ENCODE peak calls at places on chromosomes 4 and X, in eight cellular contexts. One of them, this sample, is unnamed.

GRCh38 chr4:141021397-141022194 is 111.7 kb downstream of the RNF150 start:
- DNase-seq in substantia nigra: no peak
- DNase-seq in retina: no peak
- DNase-seq in transverse colon: no peak
- DNase-seq in HT1080: no peak
- DNase-seq in neuronal stem cell: no peak
- DNase-seq in HepG2: no peak
- DNase-seq in ELR: no peak
- DNase-seq in this sample: no peak

GRCh38 chr4:38055566-38055965 is 95.4 kb downstream of the PTTG2 start:
- DNase-seq in HepG2: no peak
- DNase-seq in transverse colon: no peak
- DNase-seq in retina: no peak
- DNase-seq in ELR: no peak
- DNase-seq in substantia nigra: no peak
- DNase-seq in neuronal stem cell: no peak
- DNase-seq in HT1080: no peak
- DNase-seq in this sample: no peak

GRCh38 chrX:140040397-140040796 is 75.1 kb upstream of the CXorf66 start:
- DNase-seq in HepG2: no peak
- DNase-seq in transverse colon: peak; percentile 14
- DNase-seq in HT1080: peak; percentile 90
- DNase-seq in neuronal stem cell: no peak
- DNase-seq in substantia nigra: no peak
- DNase-seq in retina: no peak
- DNase-seq in ELR: peak; percentile 79
- DNase-seq in this sample: no peak

GRCh38 chr4:153127773-153128494 is 76.3 kb upstream of the TRIM2 start:
- DNase-seq in HT1080: peak; percentile 78
- DNase-seq in HepG2: peak; percentile 67
- DNase-seq in substantia nigra: peak; percentile 87
- DNase-seq in retina: peak; percentile 94
- DNase-seq in transverse colon: peak; percentile 88
- DNase-seq in ELR: peak; percentile 81
- DNase-seq in neuronal stem cell: peak; percentile 96
- DNase-seq in this sample: peak; percentile 93

GRCh38 chr4:173517781-173518371 is 12.2 kb downstream of the HAND2 start:
- DNase-seq in transverse colon: peak; percentile 50
- DNase-seq in substantia nigra: no peak
- DNase-seq in neuronal stem cell: no peak
- DNase-seq in HT1080: no peak
- DNase-seq in HepG2: no peak
- DNase-seq in ELR: no peak
- DNase-seq in retina: peak; percentile 62
- DNase-seq in this sample: no peak

GRCh38 chrX:87664381-87664780 is 146.8 kb downstream of the KLHL4 start:
- DNase-seq in transverse colon: no peak
- DNase-seq in retina: peak; percentile 1
- DNase-seq in HT1080: no peak
- DNase-seq in HepG2: no peak
- DNase-seq in substantia nigra: no peak
- DNase-seq in neuronal stem cell: peak; percentile 0
- DNase-seq in ELR: peak; percentile 4
- DNase-seq in this sample: peak; percentile 74

GRCh38 chr4:13627185-13627605 is 330 bp downstream of the BOD1L1 start:
- DNase-seq in substantia nigra: no peak
- DNase-seq in HT1080: no peak
- DNase-seq in transverse colon: peak; percentile 14
- DNase-seq in ELR: peak; percentile 43
- DNase-seq in HepG2: no peak
- DNase-seq in neuronal stem cell: peak; percentile 6
- DNase-seq in retina: no peak
- DNase-seq in this sample: no peak

GRCh38 chr4:30821891-30822612 is 101.9 kb downstream of the PCDH7 start:
- DNase-seq in transverse colon: no peak
- DNase-seq in HT1080: peak; percentile 75
- DNase-seq in neuronal stem cell: no peak
- DNase-seq in substantia nigra: no peak
- DNase-seq in HepG2: no peak
- DNase-seq in ELR: peak; percentile 81
- DNase-seq in retina: peak; percentile 51
- DNase-seq in this sample: peak; percentile 37

GRCh38 chr4:179843370-179843769 is 2399.8 kb upstream of the TENM3 start:
- DNase-seq in retina: peak; percentile 22
- DNase-seq in neuronal stem cell: peak; percentile 14
- DNase-seq in HT1080: peak; percentile 24
- DNase-seq in substantia nigra: no peak
- DNase-seq in ELR: peak; percentile 19
- DNase-seq in HepG2: no peak
- DNase-seq in transverse colon: no peak
- DNase-seq in this sample: no peak

GRCh38 chr4:29558789-29559188 is 1161.4 kb upstream of the PCDH7 start:
- DNase-seq in neuronal stem cell: no peak
- DNase-seq in HT1080: no peak
- DNase-seq in retina: no peak
- DNase-seq in transverse colon: no peak
- DNase-seq in ELR: no peak
- DNase-seq in HepG2: no peak
- DNase-seq in substantia nigra: no peak
- DNase-seq in this sample: no peak

GRCh38 chrX:116317409-116317808 is 119.0 kb upstream of the SLC6A14 start:
- DNase-seq in neuronal stem cell: no peak
- DNase-seq in substantia nigra: peak; percentile 17
- DNase-seq in ELR: peak; percentile 1
- DNase-seq in retina: peak; percentile 1
- DNase-seq in transverse colon: no peak
- DNase-seq in HT1080: peak; percentile 8
- DNase-seq in HepG2: no peak
- DNase-seq in this sample: no peak

GRCh38 chr4:185849543-185850185 is 37.7 kb upstream of the SORBS2 start:
- DNase-seq in transverse colon: no peak
- DNase-seq in HT1080: no peak
- DNase-seq in substantia nigra: no peak
- DNase-seq in HepG2: no peak
- DNase-seq in retina: no peak
- DNase-seq in neuronal stem cell: no peak
- DNase-seq in ELR: no peak
- DNase-seq in this sample: no peak

GRCh38 chr4:90027565-90027964 is 99.6 kb upstream of the CCSER1 start:
- DNase-seq in transverse colon: no peak
- DNase-seq in retina: no peak
- DNase-seq in HT1080: no peak
- DNase-seq in substantia nigra: no peak
- DNase-seq in neuronal stem cell: no peak
- DNase-seq in ELR: no peak
- DNase-seq in HepG2: no peak
- DNase-seq in this sample: no peak

GRCh38 chr4:168076989-168077725 is 15.2 kb upstream of the ANXA10 start:
- DNase-seq in neuronal stem cell: peak; percentile 68
- DNase-seq in HepG2: peak; percentile 44
- DNase-seq in HT1080: peak; percentile 37
- DNase-seq in retina: peak; percentile 52
- DNase-seq in ELR: peak; percentile 69
- DNase-seq in transverse colon: peak; percentile 32
- DNase-seq in substantia nigra: peak; percentile 6
- DNase-seq in this sample: peak; percentile 81

GRCh38 chrX:101220881-101221280 is 1.3 kb downstream of the DRP2 start:
- DNase-seq in HT1080: no peak
- DNase-seq in ELR: no peak
- DNase-seq in substantia nigra: no peak
- DNase-seq in neuronal stem cell: no peak
- DNase-seq in transverse colon: peak; percentile 30
- DNase-seq in HepG2: no peak
- DNase-seq in retina: no peak
- DNase-seq in this sample: no peak

GRCh38 chr4:5462254-5462835 is 246.0 kb downstream of the EVC2 start:
- DNase-seq in ELR: no peak
- DNase-seq in HT1080: no peak
- DNase-seq in HepG2: no peak
- DNase-seq in transverse colon: no peak
- DNase-seq in retina: no peak
- DNase-seq in neuronal stem cell: no peak
- DNase-seq in substantia nigra: no peak
- DNase-seq in this sample: no peak

GRCh38 chr4:167290684-167291083 is 56.4 kb upstream of the SPOCK3 start:
- DNase-seq in HepG2: no peak
- DNase-seq in substantia nigra: no peak
- DNase-seq in HT1080: no peak
- DNase-seq in retina: no peak
- DNase-seq in transverse colon: no peak
- DNase-seq in ELR: peak; percentile 56
- DNase-seq in neuronal stem cell: no peak
- DNase-seq in this sample: peak; percentile 19

GRCh38 chrX:103498786-103499185 is 20.5 kb downstream of the RAB40A start:
- DNase-seq in substantia nigra: no peak
- DNase-seq in retina: no peak
- DNase-seq in ELR: no peak
- DNase-seq in HepG2: no peak
- DNase-seq in neuronal stem cell: no peak
- DNase-seq in transverse colon: no peak
- DNase-seq in HT1080: peak; percentile 0
- DNase-seq in this sample: no peak

GRCh38 chr4:7297374-7297773 is 105.0 kb downstream of the SORCS2 start:
- DNase-seq in HepG2: no peak
- DNase-seq in retina: no peak
- DNase-seq in neuronal stem cell: no peak
- DNase-seq in ELR: no peak
- DNase-seq in transverse colon: no peak
- DNase-seq in substantia nigra: no peak
- DNase-seq in HT1080: no peak
- DNase-seq in this sample: no peak

GRCh38 chr4:108543359-108543968 is 76.9 kb upstream of the RPL34 start:
- DNase-seq in HT1080: no peak
- DNase-seq in HepG2: no peak
- DNase-seq in ELR: no peak
- DNase-seq in transverse colon: no peak
- DNase-seq in substantia nigra: no peak
- DNase-seq in neuronal stem cell: no peak
- DNase-seq in retina: no peak
- DNase-seq in this sample: no peak

GRCh38 chrX:110021180-110022022 is 18.5 kb downstream of the TMEM164 start:
- DNase-seq in HT1080: no peak
- DNase-seq in retina: no peak
- DNase-seq in ELR: peak; percentile 67
- DNase-seq in transverse colon: no peak
- DNase-seq in HepG2: no peak
- DNase-seq in substantia nigra: no peak
- DNase-seq in neuronal stem cell: no peak
- DNase-seq in this sample: no peak

GRCh38 chr4:148052448-148052847 is 320.6 kb downstream of the ARHGAP10 start:
- DNase-seq in HepG2: no peak
- DNase-seq in retina: no peak
- DNase-seq in neuronal stem cell: no peak
- DNase-seq in ELR: no peak
- DNase-seq in transverse colon: no peak
- DNase-seq in HT1080: no peak
- DNase-seq in substantia nigra: no peak
- DNase-seq in this sample: no peak

This sample was measured in HT-29.